ENCODE peak calls at places on chromosomes 11 and 22, in six cellular contexts. U, W, L, C, F and B are unnamed samples.

GRCh38 chr22:23386822-23387580 is 193.1 kb downstream of the IGLL1 start:
- DNase-seq in U (no peak), L (no peak), C (no peak), W (no peak), F (no peak), B (no peak)

GRCh38 chr22:35598396-35598710 is 18.8 kb downstream of the MB start:
- DNase-seq in L (no peak), C (no peak), W (no peak), U (no peak), F (no peak), B (no peak)

GRCh38 chr22:20814221-20814808 is 40.4 kb downstream of the SERPIND1 start:
- DNase-seq in F (no peak), L (no peak), C (no peak), U (no peak), W (no peak), B (no peak)

GRCh38 chr11:18536195-18536594 is 9.5 kb upstream of the TSG101 start:
- DNase-seq in W (no peak), C (no peak), F (no peak), L (no peak), U (no peak), B (no peak)

GRCh38 chr11:87870081-87870480 is 305.2 kb downstream of the RAB38 start:
- DNase-seq in U (no peak), C (no peak), W (no peak), L (no peak), F (no peak), B (no peak)

GRCh38 chr22:28181332-28181731 is 262.3 kb upstream of the PITPNB start:
- DNase-seq in U (peak), L (no peak), F (no peak), W (no peak), C (no peak), B (peak)

GRCh38 chr11:74453373-74453975 is 13.9 kb downstream of the KCNE3 start:
- DNase-seq in F (peak), U (no peak), C (peak), L (peak), W (peak), B (peak)

GRCh38 chr11:57709802-57710367 is 2.1 kb downstream of the MED19 start:
- DNase-seq in U (no peak), F (no peak), C (no peak), W (no peak), L (no peak), B (no peak)

GRCh38 chr11:115660072-115660805 is 156.0 kb upstream of the CADM1 start:
- DNase-seq in U (no peak), C (peak), F (peak), W (no peak), L (no peak), B (peak)

GRCh38 chr11:76030286-76030685 is 176.0 kb downstream of the WNT11 start:
- DNase-seq in L (no peak), W (no peak), C (no peak), F (no peak), U (no peak), B (no peak)

GRCh38 chr22:29635734-29636357 is 32.4 kb downstream of the NF2 start:
- DNase-seq in F (no peak), L (peak), U (no peak), W (no peak), C (peak), B (peak)

GRCh38 chr11:35632301-35632700 is 14.0 kb downstream of the FJX1 start:
- DNase-seq in W (no peak), F (no peak), C (no peak), L (no peak), U (peak), B (peak)

GRCh38 chr11:12961615-12962014 is 47.5 kb upstream of the RASSF10 start:
- DNase-seq in W (no peak), F (no peak), U (no peak), L (no peak), C (no peak), B (peak)

GRCh38 chr11:122954455-122954854 is 27.2 kb downstream of the BSX start:
- DNase-seq in C (no peak), L (no peak), F (no peak), U (no peak), W (no peak), B (no peak)